ENCODE peak calls at places on chromosomes 13 and 19, in five cellular contexts. R, W, H, U and N are unnamed samples.

GRCh38 chr13:25286308-25286968 is 850 bp downstream of the MTMR6 start:
- DNase-seq in W (no peak), R (peak; percentile 55), U (peak; percentile 35), H (no peak), N (peak; percentile 51)

GRCh38 chr13:57569981-57570380 is 61.6 kb upstream of the PCDH17 start:
- DNase-seq in H (no peak), R (no peak), U (no peak), W (no peak), N (no peak)

GRCh38 chr13:41645313-41645712 is 188.0 kb downstream of the RGCC start:
- DNase-seq in H (no peak), W (peak; percentile 82), R (no peak), U (peak; percentile 66), N (no peak)

GRCh38 chr13:109738298-109738746 is 48.1 kb downstream of the IRS2 start:
- DNase-seq in R (peak; percentile 38), H (no peak), W (no peak), U (no peak), N (no peak)

GRCh38 chr13:82758056-82758455 is 1124.2 kb downstream of the SLITRK1 start:
- DNase-seq in U (no peak), H (peak; percentile 7), R (peak; percentile 87), W (no peak), N (no peak)

GRCh38 chr19:3494051-3494450 is 6.4 kb downstream of the DOHH start:
- DNase-seq in U (no peak), R (peak; percentile 94), W (no peak), H (no peak), N (no peak)

GRCh38 chr13:64057372-64058020 is 2641.8 kb upstream of the PCDH20 start:
- DNase-seq in W (no peak), R (no peak), H (no peak), U (no peak), N (no peak)

GRCh38 chr13:69331245-69331644 is 776.4 kb upstream of the ATXN8OS start:
- DNase-seq in H (no peak), W (no peak), R (no peak), U (no peak), N (no peak)

GRCh38 chr19:41426952-41427646 is at the start of gene B3GNT8:
- DNase-seq in H (no peak), R (peak; percentile 96), W (peak; percentile 92), U (peak; percentile 71), N (peak; percentile 99)

GRCh38 chr19:53868892-53869804 is 1.5 kb downstream of the MYADM start:
- DNase-seq in U (peak; percentile 70), R (peak; percentile 95), H (peak; percentile 61), W (peak; percentile 96), N (peak; percentile 97)

GRCh38 chr19:7917292-7918061 is 2.7 kb upstream of the SNAPC2 start:
- DNase-seq in U (no peak), W (peak; percentile 75), R (peak; percentile 88), H (no peak), N (no peak)

GRCh38 chr19:58218899-58219298 is 9.8 kb upstream of the ZNF544 start:
- DNase-seq in U (no peak), R (peak; percentile 76), W (no peak), H (peak; percentile 40), N (no peak)

GRCh38 chr13:113559901-113560644 is 24.5 kb upstream of the TFDP1 start:
- DNase-seq in H (no peak), R (peak; percentile 18), U (no peak), W (no peak), N (no peak)

GRCh38 chr13:91100944-91101343 is 246.5 kb upstream of the MIR17HG start:
- DNase-seq in U (no peak), W (no peak), H (no peak), R (no peak), N (no peak)

GRCh38 chr13:99959538-99960230 is 11.9 kb downstream of the ZIC5 start:
- DNase-seq in H (no peak), U (no peak), W (no peak), R (peak; percentile 81), N (no peak)

GRCh38 chr13:24652346-24652745 is 27.9 kb upstream of the ATP12A start:
- DNase-seq in U (no peak), W (no peak), R (no peak), H (no peak), N (no peak)

GRCh38 chr19:21109116-21109515 is 27.1 kb downstream of the ZNF714 start:
- DNase-seq in U (no peak), R (no peak), W (no peak), H (no peak), N (no peak)

GRCh38 chr13:39506559-39507390 is 96.2 kb downstream of the LHFPL6 start:
- DNase-seq in H (no peak), R (no peak), W (no peak), U (no peak), N (no peak)

GRCh38 chr19:5192568-5192967 is 148.0 kb downstream of the PTPRS start:
- DNase-seq in R (no peak), W (no peak), H (no peak), U (no peak), N (no peak)

GRCh38 chr13:73073050-73073449 is 14.2 kb downstream of the KLF5 start:
- DNase-seq in U (no peak), W (no peak), H (no peak), R (peak; percentile 31), N (no peak)

GRCh38 chr13:43663474-43664090 is 123.2 kb downstream of the ENOX1 start:
- DNase-seq in R (no peak), W (no peak), H (no peak), U (no peak), N (no peak)

GRCh38 chr13:91894311-91894710 is 495.9 kb downstream of the GPC5 start:
- DNase-seq in R (no peak), W (no peak), U (no peak), H (no peak), N (no peak)

GRCh38 chr19:58559275-58560006 is 1.0 kb upstream of the UBE2M start:
- DNase-seq in W (peak; percentile 97), U (peak; percentile 86), R (peak; percentile 97), H (peak; percentile 90), N (peak; percentile 95)

GRCh38 chr13:49580980-49581680 is 4.2 kb downstream of the RCBTB1 start:
- DNase-seq in W (no peak), U (no peak), H (no peak), R (no peak), N (no peak)

GRCh38 chr13:49586717-49587116 is 1.4 kb upstream of the RCBTB1 start:
- DNase-seq in W (no peak), H (no peak), U (no peak), R (no peak), N (no peak)

GRCh38 chr13:49587311-49587847 is 2.0 kb upstream of the RCBTB1 start:
- DNase-seq in R (no peak), U (no peak), W (no peak), H (no peak), N (no peak)

GRCh38 chr13:49585220-49586157 is at the start of gene RCBTB1:
- DNase-seq in W (peak; percentile 81), U (peak; percentile 34), R (peak; percentile 91), H (peak; percentile 18), N (peak; percentile 66)

GRCh38 chr13:49584771-49585182 is 581 bp downstream of the RCBTB1 start:
- DNase-seq in U (no peak), H (no peak), R (no peak), W (no peak), N (no peak)
- TF ChIP-seq CTCF in U (no peak), H (no peak), R (no peak), W (no peak), N (no peak)

GRCh38 chr13:46149272-46150133 is 32.5 kb downstream of the LCP1 start:
- DNase-seq in R (no peak), H (no peak), U (no peak), W (no peak), N (no peak)

GRCh38 chr13:46154136-46154854 is 27.7 kb downstream of the LCP1 start:
- DNase-seq in W (no peak), H (no peak), U (no peak), R (no peak), N (no peak)

GRCh38 chr13:46146898-46147297 is 35.1 kb downstream of the LCP1 start:
- DNase-seq in U (no peak), R (peak; percentile 76), W (no peak), H (no peak), N (no peak)

GRCh38 chr13:46152627-46153328 is 29.2 kb downstream of the LCP1 start:
- DNase-seq in W (no peak), R (no peak), U (no peak), H (no peak), N (no peak)

GRCh38 chr13:46150134-46150693 is 31.8 kb downstream of the LCP1 start:
- DNase-seq in U (no peak), R (no peak), W (no peak), H (no peak), N (no peak)
- H3K27ac ChIP-seq in U (no peak overlapping the region), R (no peak overlapping the region), W (no peak overlapping the region), H (no peak overlapping the region), N (no peak overlapping the region)

GRCh38 chr19:480016-480855 is 16.1 kb upstream of the MADCAM1 start:
- DNase-seq in H (no peak), W (peak; percentile 77), R (peak; percentile 92), U (peak; percentile 86), N (peak; percentile 86)
- H3K4me3 ChIP-seq in H (no peak overlapping the region), W (peak overlapping the region; percentile 10), R (no peak overlapping the region), U (peak overlapping the region; percentile 36), N (no peak overlapping the region)

GRCh38 chr13:35961461-35962220 is 169.5 kb downstream of the DCLK1 start:
- DNase-seq in W (no peak), H (no peak), R (no peak), U (no peak), N (no peak)
- TF ChIP-seq CTCF in W (peak; percentile 38), H (no peak), R (peak; percentile 29), U (no peak), N (no peak)

GRCh38 chr13:111242585-111242984 is 77.9 kb upstream of the TEX29 start:
- DNase-seq in R (peak; percentile 24), W (no peak), U (no peak), H (no peak), N (no peak)

GRCh38 chr13:111241006-111241755 is 79.3 kb upstream of the TEX29 start:
- DNase-seq in R (no peak), U (no peak), H (no peak), W (no peak), N (no peak)

GRCh38 chr13:111239754-111240670 is 80.4 kb upstream of the TEX29 start:
- DNase-seq in H (no peak), U (no peak), W (no peak), R (no peak), N (no peak)

GRCh38 chr13:111243981-111244380 is 76.5 kb upstream of the TEX29 start:
- DNase-seq in R (no peak), U (no peak), W (no peak), H (no peak), N (no peak)

DNA sequence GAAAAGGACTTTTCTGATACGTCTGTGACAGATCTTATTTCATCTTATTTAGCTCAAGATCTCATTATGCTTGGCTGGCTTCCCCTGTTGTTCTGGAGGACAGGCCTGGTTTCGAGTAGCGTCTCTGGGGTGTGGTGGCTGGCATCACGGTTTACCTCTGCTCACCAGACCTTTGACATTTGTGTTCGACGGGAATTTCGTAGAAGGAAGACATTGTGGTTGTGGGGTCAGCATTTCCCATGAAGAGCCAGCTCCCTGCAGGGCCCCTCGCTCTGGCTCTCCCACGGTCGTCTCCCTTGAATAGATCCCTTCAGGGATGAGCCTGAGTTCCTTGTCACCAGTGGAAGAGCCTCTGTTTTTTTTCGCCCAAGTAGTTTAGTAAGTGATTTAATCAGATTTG is 78.6 kb upstream of the TEX29 start:
- DNase-seq in R (no peak), W (no peak), H (no peak), U (no peak), N (no peak)
- H3K27ac ChIP-seq in R (no peak overlapping the region), W (no peak overlapping the region), H (no peak overlapping the region), U (peak overlapping the region; percentile 86), N (no peak overlapping the region)